ENCODE peak calls at places on chromosomes 12 and 14, in nine cellular contexts. Z is PC-3, P is left ventricle myocardium inferior, O is AG04450, Q is sigmoid colon, J is RWPE2, I is IMR-90, G is lower lobe of right lung, X is cardiac muscle cell. W is an unnamed sample.
A peak's percentile ranks its signal among the peaks of the same experiment; 100 is the strongest.

GRCh38 chr14:24188251-24189058 is at the start of gene IPO4:
- DNase-seq in O (peak; percentile 94), Q (peak; percentile 99), G (peak; percentile 94), Z (peak; percentile 98), X (peak; percentile 99), J (peak; percentile 99), P (peak; percentile 93), I (peak; percentile 98), W (peak; percentile 92)

GRCh38 chr14:88424573-88424972 is 39.1 kb downstream of the SPATA7 start:
- DNase-seq in Q (no peak), G (no peak), J (no peak), O (no peak), X (no peak), Z (peak; percentile 9), P (no peak), I (peak; percentile 52), W (no peak)

GRCh38 chr12:75834591-75834990 is 197.0 kb downstream of the PHLDA1 start:
- DNase-seq in X (no peak), P (no peak), G (no peak), Q (no peak), I (peak; percentile 61), O (no peak), Z (peak; percentile 19), J (no peak), W (no peak)

GRCh38 chr12:128810182-128811127 is 13.3 kb downstream of the SLC15A4 start:
- DNase-seq in X (no peak), G (no peak), O (no peak), Z (no peak), J (no peak), I (no peak), P (peak; percentile 71), Q (peak; percentile 78), W (no peak)

GRCh38 chr14:61749867-61750266 is 12.4 kb upstream of the SNAPC1 start:
- DNase-seq in J (no peak), I (no peak), O (no peak), Q (no peak), X (peak; percentile 38), P (no peak), Z (peak; percentile 76), G (no peak), W (no peak)

GRCh38 chr12:109595321-109595902 is 21.8 kb downstream of the MVK start:
- DNase-seq in O (no peak), Z (no peak), X (no peak), I (no peak), G (no peak), P (no peak), Q (no peak), J (no peak), W (no peak)

GRCh38 chr12:48016373-48017020 is 12.2 kb upstream of the COL2A1 start:
- DNase-seq in J (no peak), Q (no peak), X (no peak), G (no peak), O (no peak), P (no peak), I (no peak), Z (no peak), W (no peak)

GRCh38 chr14:24042733-24043132 is 9.1 kb upstream of the CARMIL3 start:
- DNase-seq in Z (no peak), J (no peak), I (no peak), Q (no peak), G (no peak), O (no peak), P (no peak), X (no peak), W (no peak)

GRCh38 chr12:66129934-66130266 is 650 bp downstream of the LLPH start:
- DNase-seq in X (peak; percentile 36), G (no peak), Q (no peak), Z (no peak), O (no peak), J (no peak), P (no peak), I (no peak), W (no peak)

GRCh38 chr12:113519464-113520191 is 48.0 kb upstream of the LHX5 start:
- DNase-seq in Z (no peak), O (no peak), I (no peak), P (no peak), J (no peak), Q (no peak), G (no peak), X (no peak), W (no peak)

GRCh38 chr14:52059614-52060013 is 9.2 kb downstream of the NID2 start:
- DNase-seq in P (no peak), Q (no peak), X (no peak), Z (no peak), J (no peak), G (no peak), I (no peak), O (no peak), W (no peak)

GRCh38 chr12:114400395-114400794 is 5.5 kb downstream of the TBX5 start:
- DNase-seq in Z (no peak), G (no peak), X (peak; percentile 38), Q (peak; percentile 48), O (no peak), J (no peak), P (peak; percentile 23), I (peak; percentile 57), W (no peak)

GRCh38 chr12:51381226-51382079 is 9.8 kb downstream of the GALNT6 start:
- DNase-seq in G (no peak), J (no peak), O (peak; percentile 34), P (no peak), I (peak; percentile 67), Z (no peak), X (peak; percentile 70), Q (no peak), W (no peak)

DNA sequence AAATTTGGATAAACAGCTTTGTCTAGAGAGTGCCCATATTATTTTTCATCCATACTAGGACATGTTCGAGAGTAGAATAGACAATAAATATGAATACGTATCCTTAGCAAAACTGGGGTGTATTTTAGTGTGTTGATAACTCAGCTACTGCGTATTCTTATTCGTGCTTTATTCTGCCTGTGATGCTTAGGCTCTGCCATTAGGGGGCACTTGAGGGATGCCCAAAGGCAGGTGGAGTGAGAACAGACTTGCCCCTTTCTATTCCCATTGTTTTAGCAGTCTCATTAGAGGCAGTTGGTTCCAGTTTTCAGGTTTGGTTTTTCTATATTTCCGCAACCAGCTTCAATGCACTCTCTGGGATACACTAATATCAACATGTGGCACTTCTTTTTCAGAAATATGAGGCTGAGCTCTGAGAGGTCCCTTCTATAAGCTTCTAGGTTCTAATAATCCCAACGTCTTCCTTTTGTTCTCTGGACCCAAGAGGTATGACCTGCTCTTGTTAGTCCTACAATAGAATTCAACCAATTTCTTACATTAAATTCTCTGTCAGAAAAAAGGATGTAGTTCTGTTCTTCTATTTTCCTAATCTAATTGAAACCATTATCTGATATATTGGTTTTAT is 985.7 kb upstream of the FBXO33 start:
- DNase-seq in J (no peak), I (no peak), Z (peak; percentile 71), G (no peak), X (peak; percentile 10), P (no peak), O (no peak), Q (no peak), W (no peak)
- H3K9me3 ChIP-seq in J (no peaks in the 10 kb centered on the region), I (peaks cover 6% of the 10 kb centered on the region), Z (no peaks in the 10 kb centered on the region), G (no peaks in the 10 kb centered on the region), X (no peaks in the 10 kb centered on the region), P (no peaks in the 10 kb centered on the region), O (peaks cover 6% of the 10 kb centered on the region), Q (no peaks in the 10 kb centered on the region), W (no peaks in the 10 kb centered on the region)

DNA sequence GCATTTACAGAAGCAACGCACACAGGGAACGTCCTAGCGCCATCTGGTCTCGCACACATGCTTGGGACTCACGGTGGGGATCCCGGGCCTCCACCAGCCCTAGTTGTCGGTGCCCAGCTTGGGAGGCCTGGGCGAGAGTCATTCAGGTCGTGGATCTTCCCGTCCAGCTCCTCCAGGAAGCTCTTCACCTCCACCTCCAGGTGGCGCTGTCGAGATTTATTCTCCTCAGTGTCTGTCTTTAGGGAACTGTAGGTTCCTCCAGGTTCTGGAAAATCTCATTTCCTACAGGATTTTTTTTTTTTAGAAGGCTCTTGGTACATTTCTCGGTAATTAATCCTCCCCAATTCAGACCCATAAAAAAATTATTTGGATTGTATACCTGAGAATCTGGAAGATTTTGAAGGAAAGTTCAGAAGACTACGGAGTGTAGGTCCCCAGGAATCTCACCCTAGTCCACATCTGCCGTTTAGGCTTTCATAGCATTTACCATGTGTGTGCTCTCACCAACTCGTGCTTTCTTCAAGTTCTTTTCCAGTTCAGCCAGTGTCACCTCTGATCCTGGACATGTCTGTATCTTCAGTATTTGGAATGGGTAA is 910.0 kb downstream of the TMEM121 start:
- DNase-seq in J (no peak), O (no peak), G (peak; percentile 59), I (no peak), Z (no peak), P (peak; percentile 19), Q (no peak), X (no peak), W (peak; percentile 63)
- H3K9me3 ChIP-seq in J (no peaks in the 10 kb centered on the region), O (peaks cover 25% of the 10 kb centered on the region), G (no peaks in the 10 kb centered on the region), I (peaks cover 18% of the 10 kb centered on the region), Z (no peaks in the 10 kb centered on the region), P (no peaks in the 10 kb centered on the region), Q (no peaks in the 10 kb centered on the region), X (no peaks in the 10 kb centered on the region), W (no peaks in the 10 kb centered on the region)

GRCh38 chr14:105865904-105866840 is 339.8 kb downstream of the TMEM121 start:
- DNase-seq in P (peak; percentile 11), G (no peak), Q (peak; percentile 57), X (no peak), I (no peak), O (no peak), J (peak; percentile 69), Z (no peak), W (no peak)

GRCh38 chr14:105864651-105865265 is 338.4 kb downstream of the TMEM121 start:
- DNase-seq in Z (no peak), Q (peak; percentile 58), J (peak; percentile 61), X (no peak), G (peak; percentile 41), I (no peak), P (peak; percentile 6), O (no peak), W (no peak)

GRCh38 chr14:105866841-105867321 is 340.5 kb downstream of the TMEM121 start:
- DNase-seq in Q (peak; percentile 55), X (no peak), I (no peak), O (no peak), Z (no peak), P (no peak), G (no peak), J (no peak), W (peak; percentile 6)

GRCh38 chr14:105865266-105865903 is 339.0 kb downstream of the TMEM121 start:
- DNase-seq in X (no peak), J (peak; percentile 62), Q (peak; percentile 54), I (no peak), O (no peak), P (peak; percentile 12), G (no peak), Z (no peak), W (no peak)

GRCh38 chr14:105867961-105868599 is 341.7 kb downstream of the TMEM121 start:
- DNase-seq in Z (no peak), I (no peak), O (no peak), Q (peak; percentile 46), J (peak; percentile 47), X (no peak), G (no peak), P (no peak), W (no peak)
- H3K9me3 ChIP-seq in Z (no peaks in the 10 kb centered on the region), I (peaks cover 44% of the 10 kb centered on the region), O (peaks cover 52% of the 10 kb centered on the region), Q (no peaks in the 10 kb centered on the region), J (peaks cover 3% of the 10 kb centered on the region), X (no peaks in the 10 kb centered on the region), G (no peaks in the 10 kb centered on the region), P (no peaks in the 10 kb centered on the region), W (no peaks in the 10 kb centered on the region)

DNA sequence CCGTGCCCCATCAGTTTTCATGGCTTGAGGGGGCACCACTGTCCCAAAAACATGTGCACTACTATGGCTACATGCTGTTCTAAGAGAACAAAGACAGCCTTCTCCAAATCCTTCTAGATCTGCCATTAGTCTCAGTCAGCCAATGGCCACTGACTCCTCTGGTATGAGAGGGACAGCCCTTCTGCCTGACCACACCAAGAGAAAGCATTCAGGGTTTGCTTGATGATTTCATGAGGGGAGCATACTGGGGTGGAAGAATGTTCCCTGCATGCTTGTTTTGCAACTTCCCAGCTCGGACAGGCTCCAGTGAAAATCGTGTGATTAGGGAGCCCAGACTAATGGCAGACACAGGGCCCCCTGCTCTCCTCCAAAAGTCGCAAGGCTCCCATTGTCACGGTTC is 199.6 kb upstream of the ALG10B start:
- DNase-seq in Z (no peak), G (no peak), X (no peak), Q (no peak), I (no peak), J (no peak), P (no peak), O (no peak), W (no peak)
- H3K9me3 ChIP-seq in Z (no peaks in the 10 kb centered on the region), G (no peaks in the 10 kb centered on the region), X (no peaks in the 10 kb centered on the region), Q (no peaks in the 10 kb centered on the region), I (peaks cover 18% of the 10 kb centered on the region), J (no peaks in the 10 kb centered on the region), P (no peaks in the 10 kb centered on the region), O (peaks cover 26% of the 10 kb centered on the region), W (no peaks in the 10 kb centered on the region)

W was measured in T-helper 17 cell.